ENCODE peak calls at places on chromosomes 5 and 9, in seven cellular contexts. Q, N, L, C, M, W and R are unnamed samples.

GRCh38 chr5:94670726-94671125 is 52.3 kb downstream of the SLF1 start:
- DNase-seq in Q (peak), N (no peak), L (no peak), C (no peak), M (no peak), W (no peak), R (no peak)

GRCh38 chr5:108579236-108579635 is 168.5 kb upstream of the FER start:
- DNase-seq in Q (no peak), N (no peak), L (no peak), C (no peak), M (no peak), W (no peak), R (no peak)

GRCh38 chr9:127139775-127140174 is 17.3 kb upstream of the ANGPTL2 start:
- DNase-seq in Q (no peak), N (no peak), L (no peak), C (no peak), M (no peak), W (no peak), R (peak)

GRCh38 chr5:80707645-80708044 is 52.9 kb upstream of the DHFR start:
- DNase-seq in Q (peak), N (no peak), L (no peak), C (peak), M (peak), W (no peak), R (no peak)

GRCh38 chr9:31500422-31500821 is 884.0 kb upstream of the ACO1 start:
- DNase-seq in Q (no peak), N (no peak), L (no peak), C (no peak), M (no peak), W (no peak), R (no peak)

GRCh38 chr5:41156739-41157138 is 56.6 kb downstream of the C6 start:
- DNase-seq in Q (peak), N (no peak), L (no peak), C (no peak), M (peak), W (no peak), R (no peak)

GRCh38 chr9:3898371-3899218 is 372.8 kb upstream of the RFX3 start:
- DNase-seq in Q (no peak), N (no peak), L (no peak), C (no peak), M (no peak), W (no peak), R (no peak)

GRCh38 chr5:127206320-127207113 is 84.1 kb upstream of the MEGF10 start:
- DNase-seq in Q (peak), N (no peak), L (no peak), C (peak), M (peak), W (peak), R (no peak)

GRCh38 chr5:74312746-74313145 is 327.8 kb downstream of the ENC1 start:
- DNase-seq in Q (peak), N (no peak), L (no peak), C (no peak), M (no peak), W (no peak), R (no peak)

GRCh38 chr9:111231801-111232580 is 98.0 kb downstream of the OR2K2 start:
- DNase-seq in Q (no peak), N (no peak), L (no peak), C (no peak), M (no peak), W (no peak), R (no peak)

DNA sequence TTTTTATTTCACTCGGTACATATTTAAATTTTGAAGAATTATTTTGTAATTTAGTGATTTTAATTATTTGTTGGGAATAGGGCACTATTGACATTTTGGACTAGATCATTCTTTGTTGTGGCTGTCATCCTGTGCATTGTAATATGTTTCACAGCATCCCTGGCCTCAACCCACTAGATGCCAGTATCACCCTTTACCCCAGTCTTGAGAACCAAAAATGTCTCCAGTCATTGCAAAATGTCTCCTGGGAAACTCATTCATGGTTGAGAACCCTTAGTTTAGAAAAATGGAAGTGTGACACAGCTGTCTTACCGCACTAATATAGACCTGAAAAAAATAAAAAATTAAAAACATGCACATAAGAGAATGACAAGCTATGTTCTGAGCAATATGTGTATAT is 88.4 kb upstream of the CCDC152 start:
- DNase-seq in Q (no peak), N (no peak), L (no peak), C (no peak), M (no peak), W (no peak), R (no peak)
- TF ChIP-seq CTCF in Q (no peak), N (no peak), L (no peak), C (no peak), M (no peak), W (no peak), R (no peak)

GRCh38 chr9:131434673-131435072 is 40.8 kb downstream of the PRRC2B start:
- DNase-seq in Q (no peak), N (no peak), L (no peak), C (no peak), M (no peak), W (no peak), R (no peak)
- TF ChIP-seq CTCF in Q (no peak), N (no peak), L (no peak), C (no peak), M (no peak), W (no peak), R (no peak)

GRCh38 chr9:93010696-93011095 is 47.8 kb upstream of the SUSD3 start:
- DNase-seq in Q (no peak), N (no peak), L (no peak), C (no peak), M (no peak), W (no peak), R (no peak)
- TF ChIP-seq CTCF in Q (no peak), N (no peak), L (no peak), C (no peak), M (no peak), W (no peak), R (no peak)

GRCh38 chr5:178069909-178070308 is 43.4 kb upstream of the N4BP3 start:
- DNase-seq in Q (no peak), N (no peak), L (peak), C (no peak), M (peak), W (no peak), R (peak)
- TF ChIP-seq CTCF in Q (no peak), N (no peak), L (peak), C (peak), M (peak), W (peak), R (peak)

GRCh38 chr9:96619491-96620154 is at the start of gene CDC14B:
- DNase-seq in Q (peak), N (peak), L (no peak), C (no peak), M (peak), W (peak), R (no peak)
- TF ChIP-seq CTCF in Q (peak), N (no peak), L (no peak), C (peak), M (no peak), W (peak), R (peak)

DNA sequence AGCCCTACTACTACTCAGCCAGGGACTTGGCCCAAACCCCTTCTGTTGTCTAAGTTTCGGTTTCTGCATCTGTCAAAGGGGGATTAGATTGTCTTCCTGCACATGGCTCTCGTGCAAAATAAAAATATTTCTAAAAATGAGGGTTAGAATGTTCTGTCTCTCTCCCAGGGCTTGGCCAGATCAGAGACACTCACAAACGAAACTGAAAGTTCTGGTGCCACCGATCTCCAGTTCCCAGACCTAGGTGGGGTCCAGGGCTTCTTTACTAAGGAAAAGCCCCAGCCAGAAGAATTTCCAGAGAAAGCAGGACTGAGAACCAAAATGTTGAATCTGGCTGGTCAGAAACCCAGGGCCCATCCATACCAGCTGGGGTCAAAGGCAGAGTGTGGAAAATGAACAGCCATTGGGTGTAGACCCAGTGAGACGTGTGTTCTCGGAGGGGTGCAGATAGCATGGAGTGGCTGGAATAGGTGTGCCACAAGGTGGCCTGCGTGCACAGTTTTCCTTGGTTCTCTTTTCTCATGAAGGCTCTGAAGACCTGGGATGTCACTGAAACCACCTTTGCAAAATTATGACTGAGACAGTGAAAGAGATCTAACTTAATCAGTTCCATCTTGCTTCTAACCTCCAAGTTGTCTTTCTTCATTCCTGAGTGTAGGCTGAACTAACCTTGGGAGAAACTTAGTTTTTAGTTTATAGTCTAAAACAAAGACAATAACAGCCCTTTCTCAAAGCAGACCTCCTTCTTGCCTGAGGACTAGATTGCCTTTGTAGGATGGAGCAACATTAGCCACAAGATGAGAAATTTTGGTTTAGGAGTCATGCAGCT is 2.2 kb upstream of the SLC23A1 start:
- DNase-seq in Q (no peak), N (no peak), L (peak), C (no peak), M (no peak), W (no peak), R (peak)
- TF ChIP-seq CTCF in Q (no peak), N (no peak), L (peak), C (no peak), M (no peak), W (no peak), R (no peak)

DNA sequence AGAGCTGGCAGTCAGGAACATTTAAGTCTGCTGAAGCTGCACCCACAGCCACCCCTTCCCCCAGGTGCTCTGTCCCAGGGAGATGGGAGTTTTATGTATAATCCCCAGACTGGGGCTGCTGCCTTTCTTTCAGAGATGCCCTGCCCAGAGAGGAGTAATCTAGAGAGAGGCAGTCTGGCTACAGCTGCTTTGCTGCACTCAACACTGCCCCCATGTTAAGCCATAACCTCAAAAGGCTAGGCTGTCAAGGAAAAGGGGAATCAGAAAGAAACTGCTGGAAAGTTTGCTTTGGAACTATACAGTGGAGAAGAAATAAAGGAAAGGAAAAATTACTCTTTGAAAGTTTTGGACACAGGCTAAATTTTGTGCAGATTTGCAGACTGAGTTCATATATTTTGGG is 127.2 kb downstream of the MACIR start:
- DNase-seq in Q (no peak), N (no peak), L (no peak), C (no peak), M (no peak), W (no peak), R (no peak)
- TF ChIP-seq CTCF in Q (peak), N (no peak), L (no peak), C (peak), M (no peak), W (peak), R (no peak)

GRCh38 chr9:114380988-114381387 is 6.8 kb downstream of the AKNA start:
- DNase-seq in Q (no peak), N (no peak), L (no peak), C (no peak), M (no peak), W (no peak), R (no peak)

GRCh38 chr9:114384836-114385411 is 2.9 kb downstream of the AKNA start:
- DNase-seq in Q (no peak), N (no peak), L (no peak), C (no peak), M (no peak), W (no peak), R (no peak)

GRCh38 chr9:114383866-114384231 is 3.9 kb downstream of the AKNA start:
- DNase-seq in Q (no peak), N (no peak), L (peak), C (no peak), M (no peak), W (no peak), R (no peak)

GRCh38 chr9:114385412-114386181 is 2.2 kb downstream of the AKNA start:
- DNase-seq in Q (peak), N (peak), L (peak), C (peak), M (peak), W (no peak), R (no peak)

GRCh38 chr9:114382951-114383865 is 4.6 kb downstream of the AKNA start:
- DNase-seq in Q (peak), N (peak), L (peak), C (no peak), M (peak), W (no peak), R (no peak)
- TF ChIP-seq CTCF in Q (no peak), N (peak), L (no peak), C (peak), M (peak), W (no peak), R (peak)

GRCh38 chr5:43146958-43147357 is 26.2 kb downstream of the ZNF131 start:
- DNase-seq in Q (no peak), N (no peak), L (no peak), C (no peak), M (no peak), W (no peak), R (no peak)

GRCh38 chr5:43149231-43149630 is 28.5 kb downstream of the ZNF131 start:
- DNase-seq in Q (no peak), N (no peak), L (no peak), C (no peak), M (no peak), W (no peak), R (no peak)

GRCh38 chr5:43150748-43151147 is 30.0 kb downstream of the ZNF131 start:
- DNase-seq in Q (no peak), N (no peak), L (no peak), C (no peak), M (no peak), W (no peak), R (no peak)

GRCh38 chr5:43152946-43153345 is 32.2 kb downstream of the ZNF131 start:
- DNase-seq in Q (peak), N (no peak), L (no peak), C (peak), M (peak), W (no peak), R (no peak)

DNA sequence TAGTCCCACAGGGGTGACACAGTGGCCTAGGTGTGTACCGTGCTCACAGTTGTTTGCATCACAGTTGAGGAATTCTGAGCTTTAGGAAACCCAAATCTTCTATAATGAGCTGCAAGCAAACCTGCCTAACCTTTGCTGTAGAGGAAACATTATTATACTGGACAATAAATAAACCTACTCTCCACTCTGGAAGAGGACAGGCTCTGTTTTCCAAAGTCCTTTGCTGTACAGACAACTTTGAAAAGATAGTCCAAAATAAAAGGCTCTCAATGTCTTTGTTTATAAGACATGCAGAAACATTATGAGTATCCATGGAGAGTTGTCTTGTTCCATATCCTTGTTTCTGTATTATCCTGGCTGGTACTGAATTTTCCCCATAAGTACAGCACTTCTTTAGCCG is 29.4 kb downstream of the ZNF131 start:
- DNase-seq in Q (no peak), N (no peak), L (no peak), C (no peak), M (no peak), W (no peak), R (no peak)
- TF ChIP-seq CTCF in Q (no peak), N (no peak), L (no peak), C (no peak), M (no peak), W (no peak), R (no peak)

DNA sequence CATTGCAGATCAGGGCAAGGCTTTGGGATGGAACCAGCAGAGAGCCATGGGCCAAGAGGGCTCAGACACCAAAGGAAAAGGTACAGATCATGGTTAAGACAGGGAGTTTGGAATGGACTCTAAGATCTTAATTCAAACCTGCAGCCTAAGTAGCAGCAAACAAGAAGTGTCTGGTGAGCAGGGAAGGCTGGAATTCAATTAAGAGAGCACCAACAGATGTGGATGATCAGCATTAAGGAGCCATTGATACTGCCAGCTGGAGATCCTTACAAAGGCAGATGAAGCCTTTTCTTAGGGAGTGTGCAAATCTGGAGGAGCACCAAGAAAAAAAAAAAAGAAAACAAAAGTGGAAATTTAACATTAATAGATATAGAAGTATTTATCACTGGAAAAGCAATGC is 516.8 kb downstream of the RASEF start:
- DNase-seq in Q (no peak), N (no peak), L (no peak), C (no peak), M (no peak), W (no peak), R (no peak)
- TF ChIP-seq CTCF in Q (no peak), N (no peak), L (no peak), C (no peak), M (no peak), W (no peak), R (no peak)